ENCODE peak calls at places on chromosomes 12 and 14, in five cellular contexts. I is CD8-positive, alpha-beta T cell; E is ascending aorta; W is bronchial epithelial cell; H is lower lobe of right lung. F is an unnamed sample.

GRCh38 chr12:96208801-96209534 is 14.8 kb downstream of the ELK3 start:
- DNase-seq in I (peak; percentile 48), E (no peak), W (no peak), H (no peak), F (no peak)

GRCh38 chr12:42504049-42504448 is 85.5 kb downstream of the PRICKLE1 start:
- DNase-seq in I (no peak), E (no peak), W (no peak), H (no peak), F (no peak)

GRCh38 chr12:119182701-119183493 is 4.2 kb downstream of the HSPB8 start:
- DNase-seq in I (no peak), E (no peak), W (peak; percentile 32), H (no peak), F (no peak)

GRCh38 chr14:55874785-55875184 is 243.4 kb upstream of the PELI2 start:
- DNase-seq in I (no peak), E (no peak), W (no peak), H (no peak), F (no peak)

GRCh38 chr14:58922211-58922940 is 266.1 kb upstream of the DAAM1 start:
- DNase-seq in I (no peak), E (no peak), W (peak; percentile 59), H (no peak), F (no peak)

GRCh38 chr14:22320353-22320733 is 268.7 kb downstream of the DAD1 start:
- DNase-seq in I (no peak), E (no peak), W (no peak), H (no peak), F (no peak)

GRCh38 chr14:95701846-95702221 is 12.1 kb downstream of the TCL1A start:
- DNase-seq in I (no peak), E (no peak), W (no peak), H (no peak), F (no peak)

GRCh38 chr12:54373619-54374554 is 9.6 kb upstream of the GPR84 start:
- DNase-seq in I (no peak), E (no peak), W (peak; percentile 59), H (no peak), F (no peak)

GRCh38 chr14:31829256-31829923 is 247.7 kb upstream of the ARHGAP5 start:
- DNase-seq in I (no peak), E (no peak), W (peak; percentile 56), H (no peak), F (no peak)

GRCh38 chr12:62720661-62721330 is 214.2 kb downstream of the PPM1H start:
- DNase-seq in I (no peak), E (no peak), W (no peak), H (no peak), F (no peak)

GRCh38 chr14:94540031-94540794 is 21.0 kb upstream of the SERPINA4 start:
- DNase-seq in I (no peak), E (no peak), W (no peak), H (no peak), F (no peak)

GRCh38 chr12:54390176-54390667 is 5.7 kb upstream of the ZNF385A start:
- DNase-seq in I (no peak), E (no peak), W (peak; percentile 87), H (no peak), F (no peak)

GRCh38 chr14:105474478-105475268 is at the start of gene CRIP2:
- DNase-seq in I (no peak), E (no peak), W (no peak), H (no peak), F (no peak)

GRCh38 chr12:113049976-113050742 is 6.4 kb upstream of the DTX1 start:
- DNase-seq in I (no peak), E (no peak), W (peak; percentile 18), H (no peak), F (no peak)

GRCh38 chr14:93029911-93030555 is 85.7 kb downstream of the ITPK1 start:
- DNase-seq in I (no peak), E (no peak), W (no peak), H (no peak), F (no peak)

GRCh38 chr14:22448035-22448904 is 140.8 kb downstream of the DAD1 start:
- DNase-seq in I (no peak), E (no peak), W (no peak), H (no peak), F (peak; percentile 50)

GRCh38 chr14:48805315-48805714 is 780.9 kb downstream of the RPS29 start:
- DNase-seq in I (no peak), E (no peak), W (no peak), H (peak; percentile 37), F (no peak)

GRCh38 chr12:85000766-85001165 is 35.3 kb downstream of the TSPAN19 start:
- DNase-seq in I (no peak), E (no peak), W (no peak), H (no peak), F (no peak)

GRCh38 chr12:47981496-47982260 is 18.3 kb downstream of the TMEM106C start:
- DNase-seq in I (no peak), E (no peak), W (no peak), H (no peak), F (no peak)

GRCh38 chr12:120238224-120238616 is 27.3 kb downstream of the PXN start:
- DNase-seq in I (no peak), E (no peak), W (no peak), H (no peak), F (no peak)

GRCh38 chr14:104813286-104813685 is 12.4 kb downstream of the ZBTB42 start:
- DNase-seq in I (no peak), E (no peak), W (no peak), H (no peak), F (no peak)

DNA sequence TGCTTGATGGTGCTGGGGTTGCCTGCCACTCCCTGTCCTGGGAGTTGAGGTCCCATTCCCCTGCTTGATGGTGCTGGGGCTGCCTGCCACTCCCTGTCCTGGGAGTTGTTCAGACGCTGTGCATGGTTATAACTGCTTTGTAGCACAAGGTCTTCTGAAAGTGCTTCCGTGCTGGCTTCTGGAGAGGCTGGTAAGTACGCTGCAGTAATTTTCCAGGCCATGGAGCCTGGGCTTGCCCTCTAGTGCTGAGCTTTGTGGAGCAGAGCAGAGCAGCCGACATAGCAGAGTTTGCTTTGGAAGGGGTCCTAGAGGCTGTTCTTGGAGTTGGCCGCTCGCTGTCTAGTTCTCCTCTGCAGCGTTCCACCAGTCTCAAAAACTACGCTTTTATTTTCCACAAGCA is 6.3 kb downstream of the B4GALNT3 start:
- DNase-seq in I (no peak), E (no peak), W (no peak), H (no peak), F (no peak)
- TF ChIP-seq CTCF in I (no peak), E (no peak), W (no peak), H (no peak), F (no peak)

GRCh38 chr12:114409796-114410520 is 4.0 kb upstream of the TBX5 start:
- DNase-seq in I (no peak), E (no peak), W (no peak), H (no peak), F (no peak)

GRCh38 chr12:114407034-114407420 is 1.1 kb upstream of the TBX5 start:
- DNase-seq in I (no peak), E (no peak), W (no peak), H (no peak), F (no peak)

GRCh38 chr12:114408415-114408814 is 2.5 kb upstream of the TBX5 start:
- DNase-seq in I (no peak), E (no peak), W (no peak), H (no peak), F (no peak)

GRCh38 chr12:114407566-114408411 is 1.8 kb upstream of the TBX5 start:
- DNase-seq in I (no peak), E (no peak), W (no peak), H (no peak), F (no peak)

GRCh38 chr12:114408881-114409795 is 3.2 kb upstream of the TBX5 start:
- DNase-seq in I (no peak), E (no peak), W (no peak), H (no peak), F (no peak)
- H3K4me3 ChIP-seq in I (no peak overlapping the region), E (peak overlapping the region; percentile 66), W (no peak overlapping the region), H (peak overlapping the region; percentile 60), F (no peak overlapping the region)

DNA sequence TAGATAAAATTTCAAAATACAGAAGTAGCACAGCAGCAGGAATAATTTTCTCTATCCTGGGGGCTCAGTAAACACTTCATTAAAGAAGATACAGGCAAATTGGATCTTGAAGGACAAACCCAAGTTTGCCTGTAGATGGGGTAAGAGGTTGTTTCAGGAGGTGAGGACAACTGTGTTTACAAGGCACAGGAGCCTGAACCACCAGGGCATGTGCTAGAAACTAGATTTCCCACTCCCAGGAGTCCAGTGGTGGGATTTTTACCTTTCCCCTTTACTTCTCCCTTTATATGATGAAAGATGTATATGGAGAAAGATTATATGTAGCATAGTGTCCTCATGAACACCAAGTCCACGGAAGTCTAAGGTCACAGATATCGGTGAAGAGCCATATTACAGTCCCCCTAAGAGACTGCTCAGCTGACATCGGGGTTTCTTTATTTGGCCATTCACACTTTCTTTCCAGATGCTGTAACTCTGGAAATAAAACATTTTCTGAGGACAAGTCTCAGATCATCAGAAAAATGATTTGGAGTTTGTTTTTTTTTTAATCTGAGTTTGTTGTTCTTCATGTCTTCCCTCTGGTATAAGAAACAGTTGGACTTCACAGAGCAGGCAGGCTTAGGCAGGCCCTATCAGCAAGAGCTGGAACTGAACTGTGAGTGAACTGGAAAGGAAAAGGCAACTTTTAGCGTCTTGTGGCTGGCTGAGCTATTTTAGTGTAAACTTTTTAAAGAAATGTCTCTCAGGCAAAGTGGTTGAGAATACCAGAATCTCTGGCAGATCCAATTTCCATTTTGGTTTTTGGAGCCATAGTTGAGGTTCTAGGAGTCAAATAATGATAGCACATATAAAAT is 8.0 kb upstream of the EVL start:
- DNase-seq in I (no peak), E (no peak), W (peak; percentile 50), H (no peak), F (no peak)
- TF ChIP-seq CTCF in I (peak; percentile 77), E (peak; percentile 25), W (peak; percentile 19), H (no peak), F (peak; percentile 59)

DNA sequence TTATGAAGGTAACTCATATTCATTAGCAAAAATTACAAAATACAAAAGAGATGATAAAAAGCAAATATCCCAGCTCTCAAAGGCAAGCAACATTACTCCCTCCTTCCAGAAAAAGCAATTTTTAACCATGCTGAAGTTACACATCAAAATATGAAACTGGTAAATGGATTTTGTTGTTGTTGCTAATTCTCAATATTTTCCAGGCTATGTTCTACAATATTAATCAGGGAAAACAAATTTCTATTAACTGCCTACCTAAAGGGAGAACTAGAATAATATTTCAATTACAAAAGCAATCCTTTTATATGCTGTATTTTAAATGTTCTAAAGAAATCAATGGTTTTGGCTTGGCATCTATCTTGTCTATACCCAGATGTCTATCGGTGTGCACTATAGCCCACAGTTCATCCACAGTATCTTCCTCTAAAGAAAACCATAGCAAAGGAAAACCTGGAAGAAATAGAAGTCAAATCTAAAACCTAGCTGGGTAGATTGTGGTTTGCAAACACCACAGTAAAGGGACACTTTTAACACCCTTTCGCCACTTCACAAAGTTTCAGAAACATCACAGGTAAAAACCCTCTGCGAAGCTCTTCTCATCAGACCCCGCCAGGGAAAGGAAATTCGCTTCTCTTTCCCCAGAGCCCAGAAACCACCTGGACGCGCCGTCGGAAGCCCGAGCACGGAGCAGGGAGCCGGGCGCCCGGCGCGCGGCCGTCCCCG is 32.0 kb downstream of the TC2N start:
- DNase-seq in I (no peak), E (no peak), W (no peak), H (no peak), F (no peak)
- H3K4me3 ChIP-seq in I (peak overlapping the region; percentile 70), E (peak overlapping the region; percentile 80), W (peak overlapping the region; percentile 80), H (peak overlapping the region; percentile 66), F (peak overlapping the region; percentile 66)

F was measured in GM06990.